ENCODE peak calls at places on chromosomes 2 and 18, in four cellular contexts. P, B, D and C are unnamed samples.

GRCh38 chr2:218727502-218728165 is 17.0 kb downstream of the TTLL4 start:
- DNase-seq in P (no peak), B (no peak), D (peak; percentile 63), C (no peak)

GRCh38 chr2:46187112-46187618 is 110.0 kb upstream of the EPAS1 start:
- DNase-seq in P (no peak), B (peak; percentile 64), D (peak; percentile 88), C (no peak)

GRCh38 chr2:168571061-168571460 is 115.0 kb downstream of the CERS6 start:
- DNase-seq in P (peak; percentile 66), B (no peak), D (no peak), C (no peak)

GRCh38 chr2:7915302-7916200 is 766.3 kb upstream of the ID2 start:
- DNase-seq in P (no peak), B (no peak), D (peak; percentile 70), C (no peak)

GRCh38 chr2:219473511-219473910 is 25.2 kb upstream of the GMPPA start:
- DNase-seq in P (no peak), B (no peak), D (no peak), C (no peak)

GRCh38 chr2:237858294-237859081 is 935 bp upstream of the RAMP1 start:
- DNase-seq in P (peak; percentile 13), B (peak; percentile 69), D (peak; percentile 92), C (peak; percentile 33)

GRCh38 chr18:46723856-46724415 is 32.9 kb downstream of the ST8SIA5 start:
- DNase-seq in P (no peak), B (no peak), D (no peak), C (no peak)

GRCh38 chr18:50111398-50111797 is 83.5 kb downstream of the MYO5B start:
- DNase-seq in P (no peak), B (no peak), D (peak; percentile 17), C (no peak)

GRCh38 chr2:70994055-70994444 is 623 bp downstream of the TEX261 start:
- DNase-seq in P (no peak), B (no peak), D (peak; percentile 50), C (no peak)

GRCh38 chr2:160132761-160133160 is 67.3 kb downstream of the ITGB6 start:
- DNase-seq in P (no peak), B (no peak), D (no peak), C (no peak)

GRCh38 chr2:38716185-38716584 is 35.0 kb downstream of the SRSF7 start:
- DNase-seq in P (no peak), B (no peak), D (peak; percentile 88), C (peak; percentile 79)

GRCh38 chr2:24334245-24334633 is 26.1 kb downstream of the ITSN2 start:
- DNase-seq in P (no peak), B (no peak), D (peak; percentile 47), C (peak; percentile 28)

GRCh38 chr2:133109772-133110171 is 439.8 kb upstream of the LYPD1 start:
- DNase-seq in P (peak; percentile 26), B (no peak), D (peak; percentile 22), C (peak; percentile 65)

DNA sequence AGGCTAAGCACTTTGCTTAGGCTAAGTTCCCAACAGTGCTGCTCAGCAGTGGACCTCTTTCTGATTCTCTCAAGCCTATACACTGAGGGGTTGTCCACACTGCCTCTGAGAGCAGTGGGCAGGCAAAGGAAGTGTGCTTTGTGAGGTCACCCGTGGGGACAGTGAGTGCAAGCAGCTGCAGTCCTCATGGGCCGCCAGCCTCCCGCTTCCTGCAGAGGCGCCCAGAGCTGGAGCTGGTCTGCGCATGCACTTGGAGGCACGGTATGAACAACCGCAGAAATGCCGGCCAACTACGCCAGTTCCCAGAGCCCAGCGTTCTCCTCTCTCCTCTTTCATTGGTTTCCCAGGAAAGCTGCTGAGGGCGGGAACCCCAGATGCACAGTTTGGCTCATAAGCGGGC is 149.5 kb upstream of the DLX2 start:
- DNase-seq in P (no peak), B (no peak), D (no peak), C (no peak)
- TF ChIP-seq CTCF in P (no peak), B (no peak), D (no peak), C (no peak)

GRCh38 chr2:197993830-197994229 is 189.4 kb downstream of the PLCL1 start:
- DNase-seq in P (no peak), B (no peak), D (peak; percentile 73), C (no peak)
- H3K4me3 ChIP-seq in P (no peak overlapping the region), B (no peak overlapping the region), D (no peak overlapping the region), C (no peak overlapping the region)

GRCh38 chr2:156192468-156192867 is 140.1 kb downstream of the NR4A2 start:
- DNase-seq in P (no peak), B (no peak), D (no peak), C (no peak)
- TF ChIP-seq CTCF in P (no peak), B (no peak), D (no peak), C (no peak)

GRCh38 chr2:40192864-40193669 is 258.8 kb downstream of the SLC8A1 start:
- DNase-seq in P (peak; percentile 21), B (no peak), D (peak; percentile 66), C (no peak)

GRCh38 chr2:40193670-40194026 is 258.2 kb downstream of the SLC8A1 start:
- DNase-seq in P (no peak), B (no peak), D (no peak), C (no peak)

GRCh38 chr2:40199758-40200157 is 252.1 kb downstream of the SLC8A1 start:
- DNase-seq in P (no peak), B (no peak), D (peak; percentile 60), C (no peak)

GRCh38 chr2:40200516-40200915 is 251.4 kb downstream of the SLC8A1 start:
- DNase-seq in P (no peak), B (no peak), D (peak; percentile 70), C (no peak)

GRCh38 chr2:40197121-40197520 is 254.8 kb downstream of the SLC8A1 start:
- DNase-seq in P (no peak), B (no peak), D (no peak), C (no peak)
- H3K4me3 ChIP-seq in P (no peak overlapping the region), B (no peak overlapping the region), D (no peak overlapping the region), C (no peak overlapping the region)

GRCh38 chr2:50571278-50571677 is 460.7 kb downstream of the NRXN1 start:
- DNase-seq in P (no peak), B (no peak), D (no peak), C (no peak)

GRCh38 chr2:50575232-50575631 is 456.7 kb downstream of the NRXN1 start:
- DNase-seq in P (no peak), B (no peak), D (no peak), C (no peak)
- TF ChIP-seq CTCF in P (peak; percentile 15), B (no peak), D (no peak), C (no peak)

GRCh38 chr2:200584639-200585038 is 1.2 kb upstream of the AOX1 start:
- DNase-seq in P (no peak), B (no peak), D (no peak), C (no peak)

GRCh38 chr2:200587007-200587616 is 1.3 kb downstream of the AOX1 start:
- DNase-seq in P (no peak), B (no peak), D (no peak), C (no peak)

GRCh38 chr2:200585730-200586643 is at the start of gene AOX1:
- DNase-seq in P (no peak), B (peak; percentile 48), D (peak; percentile 92), C (no peak)

GRCh38 chr2:200586644-200586975 is 796 bp downstream of the AOX1 start:
- DNase-seq in P (no peak), B (no peak), D (no peak), C (no peak)

GRCh38 chr2:200585340-200585729 is 479 bp upstream of the AOX1 start:
- DNase-seq in P (no peak), B (no peak), D (no peak), C (no peak)
- H3K4me3 ChIP-seq in P (peak overlapping the region; percentile 82), B (peak overlapping the region; percentile 63), D (peak overlapping the region; percentile 70), C (peak overlapping the region; percentile 63)

GRCh38 chr18:58034370-58034769 is 9.7 kb upstream of the NEDD4L start:
- DNase-seq in P (no peak), B (no peak), D (no peak), C (no peak)
- TF ChIP-seq CTCF in P (no peak), B (no peak), D (no peak), C (no peak)

DNA sequence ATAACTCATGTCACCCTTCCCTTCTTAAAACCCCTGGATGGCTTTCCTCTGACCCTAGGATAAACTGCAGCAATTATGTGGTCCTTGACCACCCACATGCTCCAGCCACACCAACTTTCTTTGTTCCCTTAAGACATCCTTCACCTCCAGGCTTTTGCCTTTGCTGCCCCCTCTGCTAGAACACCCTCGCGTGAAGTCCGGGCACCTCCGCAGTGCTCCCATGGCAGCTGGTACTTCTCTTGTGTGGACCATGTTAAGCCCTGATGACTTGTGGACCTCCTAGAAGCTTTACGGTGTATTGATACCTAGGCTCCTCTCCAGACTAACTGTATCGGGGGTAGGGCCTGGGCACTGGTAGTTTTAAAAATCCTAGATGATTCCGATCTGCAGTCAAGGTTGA is 824 bp upstream of the ABHD1 start:
- DNase-seq in P (no peak), B (no peak), D (no peak), C (no peak)
- H3K4me3 ChIP-seq in P (no peak overlapping the region), B (peak overlapping the region; percentile 79), D (no peak overlapping the region), C (no peak overlapping the region)

DNA sequence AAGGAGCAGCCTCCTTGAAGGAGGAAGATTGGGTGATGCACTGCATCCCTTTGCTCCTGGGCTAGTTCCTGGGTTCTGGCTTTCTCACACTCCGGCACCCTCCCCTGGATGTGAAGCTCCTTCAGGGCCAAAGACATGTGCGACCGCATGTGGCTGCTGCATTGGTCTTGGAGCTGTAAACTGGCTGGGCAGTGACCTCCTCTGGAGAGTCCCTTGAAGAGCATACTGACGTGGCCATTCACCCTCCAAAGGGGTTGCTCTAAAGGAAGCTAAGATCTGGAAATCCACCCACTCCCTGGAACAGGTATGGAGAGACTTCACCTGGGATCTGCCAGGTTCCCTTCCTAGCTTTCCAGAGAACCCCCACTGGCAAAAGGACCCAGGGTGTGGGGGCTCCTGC is 62.1 kb downstream of the TMEM17 start:
- DNase-seq in P (no peak), B (no peak), D (no peak), C (no peak)
- TF ChIP-seq CTCF in P (no peak), B (no peak), D (no peak), C (no peak)

GRCh38 chr2:181307203-181307991 is 149.8 kb upstream of the ITGA4 start:
- DNase-seq in P (no peak), B (no peak), D (no peak), C (no peak)
- H3K4me3 ChIP-seq in P (no peak overlapping the region), B (no peak overlapping the region), D (no peak overlapping the region), C (no peak overlapping the region)